ENCODE peak calls at places on chromosomes 5 and 9, in eight cellular contexts. A is activated CD4-positive, alpha-beta T cell treated with anti-CD3 and anti-CD28 coated beads, Interleukin-2, amount 50 U/mL, for 24 hours; L is activated naive CD8-positive, alpha-beta T cell treated with anti-CD3 and anti-CD28 coated beads, Interleukin-2, amount 50 U/mL, for 16 hours; S is AG04450; J is left ventricle myocardium inferior; U is stimulated activated CD4-positive, alpha-beta T cell treated with anti-CD3 and anti-CD28 coated beads, Interleukin-15, amount 100 ng/mL, for 1 hour; Y is COR-L47; Z is foreskin fibroblast. I is an unnamed sample.

GRCh38 chr9:99072040-99072394 is 32.9 kb upstream of the TGFBR1 start:
- DNase-seq in J (no peak), L (no peak), U (no peak), S (no peak), Z (no peak), A (no peak), Y (no peak), I (peak; percentile 55)

GRCh38 chr5:99543841-99544240 is 615.0 kb upstream of the CHD1 start:
- DNase-seq in Y (no peak), Z (no peak), A (no peak), U (no peak), S (no peak), L (no peak), J (no peak), I (no peak)

GRCh38 chr5:137487600-137487999 is 11.5 kb downstream of the SPOCK1 start:
- DNase-seq in U (no peak), L (no peak), Y (no peak), J (no peak), S (no peak), Z (peak; percentile 71), A (no peak), I (no peak)

GRCh38 chr5:148261221-148261620 is 7.4 kb upstream of the SPINK13 start:
- DNase-seq in Z (no peak), Y (no peak), A (no peak), S (no peak), L (no peak), J (no peak), U (no peak), I (no peak)

GRCh38 chr5:57066921-57067914 is 106.6 kb upstream of the GPBP1 start:
- DNase-seq in J (no peak), Y (no peak), S (no peak), L (no peak), U (no peak), A (no peak), Z (peak; percentile 1), I (no peak)

GRCh38 chr5:43037929-43038510 is 2.1 kb downstream of the ANXA2R start:
- DNase-seq in S (no peak), U (no peak), J (no peak), L (no peak), Z (no peak), Y (no peak), A (no peak), I (no peak)

GRCh38 chr5:132749506-132749905 is 2.3 kb downstream of the CCNI2 start:
- DNase-seq in A (no peak), J (no peak), Y (no peak), S (no peak), L (no peak), U (no peak), Z (no peak), I (no peak)

GRCh38 chr5:137405393-137405792 is 93.7 kb downstream of the SPOCK1 start:
- DNase-seq in L (no peak), J (no peak), Z (no peak), S (no peak), U (no peak), Y (no peak), A (no peak), I (no peak)

GRCh38 chr9:124659099-124659659 is 111.9 kb downstream of the NR6A1 start:
- DNase-seq in A (no peak), L (peak; percentile 4), Y (peak; percentile 70), U (no peak), J (peak; percentile 80), Z (peak; percentile 88), S (peak; percentile 93), I (peak; percentile 86)

GRCh38 chr5:37839441-37840035 is 303 bp downstream of the GDNF start:
- DNase-seq in A (no peak), Y (peak; percentile 23), U (no peak), J (peak; percentile 49), Z (peak; percentile 63), S (no peak), L (no peak), I (no peak)

GRCh38 chr5:68817696-68818695 is 275.8 kb upstream of the SLC30A5 start:
- DNase-seq in U (no peak), Y (no peak), J (no peak), S (no peak), A (no peak), L (no peak), Z (no peak), I (no peak)

GRCh38 chr9:70747335-70747734 is 332.9 kb upstream of the KLF9 start:
- DNase-seq in Z (peak; percentile 43), L (no peak), A (no peak), Y (no peak), J (no peak), S (no peak), U (no peak), I (no peak)

GRCh38 chr9:77647267-77647658 is 859 bp downstream of the GNA14 start:
- DNase-seq in A (no peak), S (no peak), L (no peak), J (no peak), U (no peak), Z (no peak), Y (no peak), I (no peak)

GRCh38 chr9:16039103-16039987 is 486.5 kb downstream of the CCDC171 start:
- DNase-seq in L (no peak), J (no peak), U (no peak), Z (no peak), Y (no peak), S (no peak), A (no peak), I (no peak)

GRCh38 chr5:150511641-150512367 is 3.9 kb downstream of the NDST1 start:
- DNase-seq in Y (no peak), Z (peak; percentile 82), U (no peak), J (no peak), S (no peak), L (no peak), A (no peak), I (no peak)

GRCh38 chr9:22214021-22214420 is 204.9 kb upstream of the CDKN2B start:
- DNase-seq in L (no peak), Z (no peak), J (no peak), S (no peak), A (no peak), Y (no peak), U (no peak), I (no peak)

GRCh38 chr5:125316386-125316785 is 569.9 kb upstream of the ZNF608 start:
- DNase-seq in Z (no peak), U (no peak), J (no peak), S (no peak), A (no peak), Y (no peak), L (no peak), I (no peak)

GRCh38 chr5:39138892-39139291 is 64.7 kb upstream of the RICTOR start:
- DNase-seq in Z (peak; percentile 61), Y (no peak), S (peak; percentile 3), J (no peak), U (no peak), L (no peak), A (no peak), I (no peak)

GRCh38 chr5:112979723-112980122 is 3.1 kb downstream of the DCP2 start:
- DNase-seq in J (no peak), Z (no peak), U (no peak), Y (no peak), A (no peak), S (no peak), L (no peak), I (no peak)

GRCh38 chr5:67085616-67086015 is 111.0 kb downstream of the CD180 start:
- DNase-seq in Y (peak; percentile 91), A (no peak), U (no peak), Z (no peak), L (no peak), S (no peak), J (no peak), I (no peak)

GRCh38 chr5:63346451-63346850 is 615.8 kb downstream of the HTR1A start:
- DNase-seq in U (no peak), L (no peak), S (no peak), Y (no peak), Z (no peak), A (no peak), J (no peak), I (no peak)

GRCh38 chr9:113509463-113509862 is 45.9 kb downstream of the RGS3 start:
- DNase-seq in Y (no peak), J (no peak), A (no peak), Z (peak; percentile 44), U (no peak), S (peak; percentile 52), L (no peak), I (peak; percentile 78)

GRCh38 chr5:15097552-15097951 is 226.0 kb upstream of the ANKH start:
- DNase-seq in U (no peak), L (no peak), S (no peak), A (no peak), Z (no peak), J (no peak), Y (no peak), I (no peak)

GRCh38 chr9:70406446-70406862 is 8.0 kb downstream of the KLF9 start:
- DNase-seq in Z (peak; percentile 41), A (no peak), Y (no peak), L (no peak), J (no peak), U (no peak), S (no peak), I (no peak)

GRCh38 chr9:89883401-89884341 is 278.9 kb downstream of the GADD45G start:
- DNase-seq in Z (no peak), J (no peak), Y (no peak), A (no peak), U (no peak), L (no peak), S (no peak), I (no peak)

GRCh38 chr5:145568581-145568980 is 266.6 kb downstream of the PRELID2 start:
- DNase-seq in Y (no peak), J (no peak), Z (no peak), S (peak; percentile 10), U (no peak), A (no peak), L (no peak), I (no peak)

GRCh38 chr9:6054280-6055099 is 39.1 kb upstream of the RANBP6 start:
- DNase-seq in S (peak; percentile 48), L (peak; percentile 30), A (peak; percentile 21), J (peak; percentile 38), Y (peak; percentile 71), Z (peak; percentile 41), U (peak; percentile 19), I (no peak)

GRCh38 chr5:173554038-173554955 is 62.2 kb downstream of the BOD1 start:
- DNase-seq in U (no peak), Z (no peak), L (no peak), J (no peak), S (no peak), A (no peak), Y (no peak), I (no peak)

GRCh38 chr9:12774861-12775367 is at the start of gene LURAP1L:
- DNase-seq in S (peak; percentile 50), U (no peak), L (no peak), J (peak; percentile 20), Z (peak; percentile 74), A (no peak), Y (peak; percentile 23), I (no peak)

GRCh38 chr5:140341591-140341990 is 4.8 kb downstream of the HBEGF start:
- DNase-seq in U (no peak), L (no peak), J (peak; percentile 68), Z (peak; percentile 20), Y (no peak), S (no peak), A (no peak), I (peak; percentile 78)

GRCh38 chr5:6362846-6363245 is 15.5 kb downstream of the MED10 start:
- DNase-seq in A (no peak), U (no peak), L (no peak), J (no peak), Y (no peak), S (no peak), Z (no peak), I (no peak)

GRCh38 chr9:121324316-121324715 is 45.7 kb downstream of the STOM start:
- DNase-seq in J (no peak), A (no peak), U (no peak), Y (no peak), Z (no peak), L (no peak), S (no peak), I (no peak)

GRCh38 chr9:96222132-96222531 is 79.8 kb downstream of the HSD17B3 start:
- DNase-seq in U (no peak), L (no peak), Z (no peak), J (no peak), A (no peak), Y (no peak), S (no peak), I (no peak)

GRCh38 chr9:38284768-38285080 is 107.8 kb upstream of the ALDH1B1 start:
- DNase-seq in Y (peak; percentile 99), U (no peak), A (no peak), J (no peak), L (no peak), Z (no peak), S (no peak), I (no peak)

I was measured in aorta.